ENCODE peak calls at places on chromosomes 7 and 10, in four cellular contexts. One of them, this sample, is unnamed.
A peak's percentile ranks its signal among the peaks of the same experiment; 100 is the strongest.

GRCh38 chr10:63922714-63923317 is 401.6 kb downstream of the REEP3 start:
- DNase-seq in HL-60: no peak
- DNase-seq in suprapubic skin: no peak
- DNase-seq in upper lobe of left lung: no peak
- DNase-seq in this sample: no peak

GRCh38 chr7:132406039-132406438 is 170.2 kb downstream of the PLXNA4 start:
- DNase-seq in HL-60: no peak
- DNase-seq in suprapubic skin: no peak
- DNase-seq in upper lobe of left lung: no peak
- DNase-seq in this sample: no peak

GRCh38 chr7:5625938-5626337 is 155.5 kb downstream of the RNF216 start:
- DNase-seq in HL-60: no peak
- DNase-seq in suprapubic skin: no peak
- DNase-seq in upper lobe of left lung: no peak
- DNase-seq in this sample: no peak

GRCh38 chr10:62735464-62736188 is 68.9 kb upstream of the ADO start:
- DNase-seq in HL-60: no peak
- DNase-seq in suprapubic skin: no peak
- DNase-seq in upper lobe of left lung: no peak
- DNase-seq in this sample: no peak

GRCh38 chr10:79176052-79176501 is 107.3 kb downstream of the ZMIZ1 start:
- DNase-seq in HL-60: no peak
- DNase-seq in suprapubic skin: no peak
- DNase-seq in upper lobe of left lung: no peak
- DNase-seq in this sample: no peak

GRCh38 chr10:113692271-113692670 is 12.6 kb downstream of the CASP7 start:
- DNase-seq in HL-60: no peak
- DNase-seq in suprapubic skin: no peak
- DNase-seq in upper lobe of left lung: no peak
- DNase-seq in this sample: no peak

GRCh38 chr7:108515013-108515412 is 10.9 kb downstream of the PNPLA8 start:
- DNase-seq in HL-60: no peak
- DNase-seq in suprapubic skin: no peak
- DNase-seq in upper lobe of left lung: no peak
- DNase-seq in this sample: no peak

GRCh38 chr10:88064608-88065383 is 201.4 kb downstream of the PTEN start:
- DNase-seq in HL-60: peak; percentile 94
- DNase-seq in suprapubic skin: peak; percentile 92
- DNase-seq in upper lobe of left lung: no peak
- DNase-seq in this sample: no peak

GRCh38 chr7:30240401-30240800 is 44.0 kb upstream of the ZNRF2 start:
- DNase-seq in HL-60: no peak
- DNase-seq in suprapubic skin: no peak
- DNase-seq in upper lobe of left lung: no peak
- DNase-seq in this sample: no peak

GRCh38 chr7:73909051-73909941 is 48.3 kb downstream of the TMEM270 start:
- DNase-seq in HL-60: peak; percentile 29
- DNase-seq in suprapubic skin: peak; percentile 69
- DNase-seq in upper lobe of left lung: no peak
- DNase-seq in this sample: no peak

GRCh38 chr10:871951-872403 is 59.5 kb downstream of the LARP4B start:
- DNase-seq in HL-60: no peak
- DNase-seq in suprapubic skin: no peak
- DNase-seq in upper lobe of left lung: peak; percentile 56
- DNase-seq in this sample: no peak

GRCh38 chr10:4059471-4060138 is 274.6 kb upstream of the KLF6 start:
- DNase-seq in HL-60: no peak
- DNase-seq in suprapubic skin: no peak
- DNase-seq in upper lobe of left lung: no peak
- DNase-seq in this sample: no peak

GRCh38 chr7:12069757-12070156 is 141.3 kb upstream of the TMEM106B start:
- DNase-seq in HL-60: no peak
- DNase-seq in suprapubic skin: no peak
- DNase-seq in upper lobe of left lung: no peak
- DNase-seq in this sample: no peak

GRCh38 chr7:15889501-15889900 is 203.0 kb upstream of the MEOX2 start:
- DNase-seq in HL-60: no peak
- DNase-seq in suprapubic skin: no peak
- DNase-seq in upper lobe of left lung: no peak
- DNase-seq in this sample: no peak

GRCh38 chr7:105009667-105010537 is 4.1 kb upstream of the KMT2E start:
- DNase-seq in HL-60: no peak
- DNase-seq in suprapubic skin: no peak
- DNase-seq in upper lobe of left lung: no peak
- DNase-seq in this sample: no peak

GRCh38 chr7:157306836-157307533 is 29.8 kb upstream of the DNAJB6 start:
- DNase-seq in HL-60: no peak
- DNase-seq in suprapubic skin: no peak
- DNase-seq in upper lobe of left lung: no peak
- DNase-seq in this sample: no peak

GRCh38 chr7:57308631-57309408 is 141.2 kb upstream of the ZNF716 start:
- DNase-seq in HL-60: no peak
- DNase-seq in suprapubic skin: no peak
- DNase-seq in upper lobe of left lung: no peak
- DNase-seq in this sample: no peak

GRCh38 chr7:140540142-140540777 is 61.0 kb upstream of the MKRN1 start:
- DNase-seq in HL-60: no peak
- DNase-seq in suprapubic skin: no peak
- DNase-seq in upper lobe of left lung: no peak
- DNase-seq in this sample: no peak

GRCh38 chr7:140537750-140538482 is 58.6 kb upstream of the MKRN1 start:
- DNase-seq in HL-60: no peak
- DNase-seq in suprapubic skin: no peak
- DNase-seq in upper lobe of left lung: no peak
- DNase-seq in this sample: no peak

GRCh38 chr7:140533394-140533872 is 54.1 kb upstream of the MKRN1 start:
- DNase-seq in HL-60: no peak
- DNase-seq in suprapubic skin: no peak
- DNase-seq in upper lobe of left lung: no peak
- DNase-seq in this sample: no peak

GRCh38 chr7:140539466-140539865 is 60.2 kb upstream of the MKRN1 start:
- DNase-seq in HL-60: no peak
- DNase-seq in suprapubic skin: no peak
- DNase-seq in upper lobe of left lung: no peak
- DNase-seq in this sample: no peak

GRCh38 chr7:140534743-140535142 is 55.4 kb upstream of the MKRN1 start:
- DNase-seq in HL-60: no peak
- DNase-seq in suprapubic skin: no peak
- DNase-seq in upper lobe of left lung: no peak
- DNase-seq in this sample: no peak
- TF ChIP-seq POLR2AphosphoS5 in HL-60: no peak
- TF ChIP-seq POLR2AphosphoS5 in suprapubic skin: no peak
- TF ChIP-seq POLR2AphosphoS5 in upper lobe of left lung: no peak
- TF ChIP-seq POLR2AphosphoS5 in this sample: no peak

GRCh38 chr7:55537458-55537825 is 34.9 kb downstream of the VOPP1 start:
- DNase-seq in HL-60: no peak
- DNase-seq in suprapubic skin: no peak
- DNase-seq in upper lobe of left lung: no peak
- DNase-seq in this sample: no peak

GRCh38 chr7:55538538-55538937 is 33.8 kb downstream of the VOPP1 start:
- DNase-seq in HL-60: no peak
- DNase-seq in suprapubic skin: no peak
- DNase-seq in upper lobe of left lung: no peak
- DNase-seq in this sample: no peak

GRCh38 chr7:55534916-55535636 is 37.2 kb downstream of the VOPP1 start:
- DNase-seq in HL-60: no peak
- DNase-seq in suprapubic skin: no peak
- DNase-seq in upper lobe of left lung: no peak
- DNase-seq in this sample: no peak

GRCh38 chr7:55535637-55536016 is 36.7 kb downstream of the VOPP1 start:
- DNase-seq in HL-60: no peak
- DNase-seq in suprapubic skin: no peak
- DNase-seq in upper lobe of left lung: no peak
- DNase-seq in this sample: no peak

DNA sequence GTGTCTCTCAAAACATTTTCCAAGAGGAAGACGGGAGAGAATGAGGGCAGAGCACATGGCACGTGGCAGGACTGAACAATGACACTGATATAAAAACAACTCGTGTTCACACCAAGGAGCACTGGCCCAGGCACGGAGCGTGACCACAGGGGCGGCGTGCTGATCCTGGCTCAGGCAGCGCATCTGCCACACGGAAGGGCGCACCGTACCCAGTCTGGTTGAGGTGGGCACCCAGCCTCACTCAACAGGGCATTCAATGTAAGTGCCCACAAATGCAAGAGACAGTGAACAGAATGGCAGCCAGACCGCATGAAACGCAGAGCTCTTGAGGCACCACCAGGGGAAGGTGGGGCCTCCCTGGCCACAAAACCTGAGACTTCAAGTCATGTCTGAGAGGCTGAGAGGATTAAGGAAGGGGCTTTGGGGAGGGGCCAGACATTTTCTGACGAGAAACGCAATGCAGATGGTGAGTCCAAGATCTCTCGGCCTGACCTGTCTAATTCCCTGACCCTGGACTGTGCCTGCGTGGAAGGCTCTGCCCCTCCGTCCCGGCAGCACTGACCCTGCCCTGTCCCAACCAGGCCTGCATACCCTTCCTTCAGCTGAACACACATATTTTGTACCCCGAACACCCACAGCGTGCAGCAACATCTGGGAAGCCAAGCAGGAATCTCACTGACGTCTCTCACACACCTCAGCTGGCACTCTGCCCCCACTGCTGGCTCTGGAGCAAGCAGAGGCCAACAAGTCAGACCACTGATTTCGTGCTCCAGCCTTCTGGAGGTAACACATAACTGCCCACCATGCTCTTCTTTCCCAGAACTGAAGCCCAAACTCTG is 35.5 kb downstream of the VOPP1 start:
- DNase-seq in HL-60: no peak
- DNase-seq in suprapubic skin: no peak
- DNase-seq in upper lobe of left lung: peak; percentile 66
- DNase-seq in this sample: no peak
- TF ChIP-seq POLR2AphosphoS5 in HL-60: no peak
- TF ChIP-seq POLR2AphosphoS5 in suprapubic skin: no peak
- TF ChIP-seq POLR2AphosphoS5 in upper lobe of left lung: no peak
- TF ChIP-seq POLR2AphosphoS5 in this sample: peak; percentile 77

DNA sequence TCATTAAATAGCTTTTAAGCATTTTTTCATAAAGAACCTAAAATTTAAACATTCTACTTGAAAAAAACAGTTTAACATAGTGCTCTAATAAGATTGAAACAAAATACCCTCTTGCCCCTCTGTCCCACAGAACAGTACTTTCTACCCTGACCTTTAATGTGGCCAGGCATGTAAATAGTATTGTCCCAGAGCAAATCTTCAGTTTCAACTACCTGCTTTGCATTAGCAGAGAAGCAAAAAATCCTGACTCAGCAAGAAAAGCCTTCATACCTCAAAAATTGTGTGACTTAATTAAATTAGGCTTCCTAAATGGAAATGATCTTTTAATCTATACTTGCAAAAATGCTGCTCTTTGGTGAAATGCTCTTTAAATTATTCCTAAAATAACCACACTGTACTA is 237.4 kb upstream of the AOAH start:
- DNase-seq in HL-60: no peak
- DNase-seq in suprapubic skin: no peak
- DNase-seq in upper lobe of left lung: no peak
- DNase-seq in this sample: no peak
- TF ChIP-seq POLR2AphosphoS5 in HL-60: no peak
- TF ChIP-seq POLR2AphosphoS5 in suprapubic skin: no peak
- TF ChIP-seq POLR2AphosphoS5 in upper lobe of left lung: no peak
- TF ChIP-seq POLR2AphosphoS5 in this sample: no peak

GRCh38 chr10:71547841-71548493 is 151.2 kb downstream of the CDH23 start:
- DNase-seq in HL-60: no peak
- DNase-seq in suprapubic skin: no peak
- DNase-seq in upper lobe of left lung: no peak
- DNase-seq in this sample: no peak
- TF ChIP-seq POLR2AphosphoS5 in HL-60: no peak
- TF ChIP-seq POLR2AphosphoS5 in suprapubic skin: no peak
- TF ChIP-seq POLR2AphosphoS5 in upper lobe of left lung: no peak
- TF ChIP-seq POLR2AphosphoS5 in this sample: no peak

GRCh38 chr7:75968012-75968411 is 26.4 kb downstream of the TMEM120A start:
- DNase-seq in HL-60: no peak
- DNase-seq in suprapubic skin: no peak
- DNase-seq in upper lobe of left lung: no peak
- DNase-seq in this sample: no peak

GRCh38 chr7:75967573-75967997 is 26.8 kb downstream of the TMEM120A start:
- DNase-seq in HL-60: peak; percentile 40
- DNase-seq in suprapubic skin: peak; percentile 80
- DNase-seq in upper lobe of left lung: no peak
- DNase-seq in this sample: no peak

GRCh38 chr7:75967055-75967454 is 27.3 kb downstream of the TMEM120A start:
- DNase-seq in HL-60: no peak
- DNase-seq in suprapubic skin: no peak
- DNase-seq in upper lobe of left lung: no peak
- DNase-seq in this sample: no peak

GRCh38 chr7:75965617-75966016 is 28.8 kb downstream of the TMEM120A start:
- DNase-seq in HL-60: no peak
- DNase-seq in suprapubic skin: no peak
- DNase-seq in upper lobe of left lung: no peak
- DNase-seq in this sample: no peak

DNA sequence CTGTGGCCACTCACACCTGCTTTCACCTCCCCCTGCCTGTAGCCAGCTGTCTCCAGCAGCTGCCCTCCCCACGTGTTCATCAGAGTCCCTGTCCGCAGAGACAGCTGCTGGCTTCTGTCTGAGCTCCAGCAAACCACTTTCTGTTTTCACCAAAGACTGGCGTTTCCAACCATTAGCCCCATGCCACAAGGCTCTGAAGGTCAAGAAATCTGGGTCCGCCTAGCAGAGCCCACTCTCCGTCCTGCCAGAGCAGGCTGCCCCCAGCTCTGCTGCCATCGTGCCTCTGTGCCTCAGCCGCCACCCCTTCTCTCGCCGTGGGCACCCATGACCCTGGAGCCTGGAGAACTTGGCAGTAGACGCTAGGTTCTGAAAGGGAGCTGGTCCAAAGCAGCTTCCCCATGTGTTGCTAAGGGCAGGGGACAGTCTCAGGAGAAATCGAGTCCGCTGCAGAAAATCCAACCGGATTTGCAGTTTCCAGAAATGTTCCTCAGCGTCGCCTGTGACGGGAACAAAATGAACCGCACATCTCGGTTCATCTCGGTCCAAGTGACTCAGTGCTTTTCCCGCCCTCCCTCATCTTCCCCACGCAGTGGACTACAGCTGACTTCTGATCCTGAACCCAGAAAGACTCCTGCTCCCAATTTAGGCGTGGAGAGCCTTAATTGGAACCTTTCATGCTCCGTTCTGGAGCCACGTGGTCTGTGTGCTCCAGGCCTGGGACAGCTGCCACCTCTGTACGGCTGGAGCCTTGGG is 28.0 kb downstream of the TMEM120A start:
- DNase-seq in HL-60: no peak
- DNase-seq in suprapubic skin: peak; percentile 82
- DNase-seq in upper lobe of left lung: no peak
- DNase-seq in this sample: no peak
- TF ChIP-seq POLR2AphosphoS5 in HL-60: no peak
- TF ChIP-seq POLR2AphosphoS5 in suprapubic skin: no peak
- TF ChIP-seq POLR2AphosphoS5 in upper lobe of left lung: peak; percentile 80
- TF ChIP-seq POLR2AphosphoS5 in this sample: no peak

This sample was measured in GM12892.